ENCODE peak calls at places on chromosomes 11 and 22, in six cellular contexts. A is MV-4-11; O is activated effector memory CD4-positive, alpha-beta T cell treated with anti-CD3 and anti-CD28 coated beads, Interleukin-2, amount 50 U/mL, for 16 hours; T is stimulated activated CD8-positive, alpha-beta memory T cell treated with anti-CD3 and anti-CD28 coated beads, Interleukin-4, amount 100 ng/mL, for 48 hours; L is CD8-positive, alpha-beta memory T cell; N is CD4-positive, alpha-beta memory T cell. C is an unnamed sample.

GRCh38 chr22:42813501-42813900 is 43.6 kb downstream of the ARFGAP3 start:
- DNase-seq in A (no peak), O (no peak), T (no peak), L (no peak), N (no peak), C (no peak)

GRCh38 chr11:72792437-72793021 is 1.3 kb downstream of the STARD10 start:
- DNase-seq in A (no peak), O (no peak), T (no peak), L (no peak), N (no peak), C (no peak)

GRCh38 chr11:74310857-74311256 is 583 bp downstream of the P4HA3 start:
- DNase-seq in A (no peak), O (no peak), T (no peak), L (no peak), N (no peak), C (no peak)

GRCh38 chr11:127789887-127790286 is 789.3 kb upstream of the KIRREL3 start:
- DNase-seq in A (no peak), O (no peak), T (no peak), L (no peak), N (no peak), C (no peak)

GRCh38 chr11:116927163-116927772 is 89.8 kb upstream of the APOA1 start:
- DNase-seq in A (no peak), O (peak), T (peak), L (peak), N (peak), C (no peak)

GRCh38 chr11:18137186-18137800 is 4.9 kb downstream of the MRGPRX3 start:
- DNase-seq in A (no peak), O (no peak), T (no peak), L (no peak), N (no peak), C (no peak)

GRCh38 chr11:3796796-3797328 is 492 bp downstream of the NUP98 start:
- DNase-seq in A (no peak), O (no peak), T (no peak), L (no peak), N (no peak), C (no peak)

GRCh38 chr11:74024630-74025029 is 15.7 kb upstream of the UCP3 start:
- DNase-seq in A (peak), O (no peak), T (peak), L (no peak), N (no peak), C (no peak)

GRCh38 chr22:45612451-45612901 is 59.2 kb upstream of the ATXN10 start:
- DNase-seq in A (peak), O (peak), T (peak), L (no peak), N (no peak), C (no peak)

GRCh38 chr22:21947040-21948014 is 5.3 kb downstream of the PPM1F start:
- DNase-seq in A (peak), O (no peak), T (no peak), L (no peak), N (no peak), C (no peak)

GRCh38 chr11:62472063-62472884 is 53.4 kb downstream of the SCGB1A1 start:
- DNase-seq in A (peak), O (no peak), T (peak), L (no peak), N (no peak), C (no peak)

GRCh38 chr11:128734439-128735224 is 40.8 kb downstream of the FLI1 start:
- DNase-seq in A (peak), O (no peak), T (peak), L (no peak), N (no peak), C (no peak)

GRCh38 chr11:92960886-92961285 is 8.6 kb upstream of the MTNR1B start:
- DNase-seq in A (no peak), O (no peak), T (no peak), L (no peak), N (no peak), C (no peak)

GRCh38 chr11:131217313-131218297 is 152.8 kb upstream of the NTM start:
- DNase-seq in A (no peak), O (no peak), T (no peak), L (no peak), N (no peak), C (no peak)

GRCh38 chr22:33565580-33565995 is 354.7 kb downstream of the LARGE1 start:
- DNase-seq in A (no peak), O (no peak), T (no peak), L (no peak), N (no peak), C (no peak)

GRCh38 chr11:76184551-76184993 is 21.7 kb downstream of the WNT11 start:
- DNase-seq in A (no peak), O (no peak), T (no peak), L (no peak), N (no peak), C (no peak)

GRCh38 chr22:29369460-29369859 is 18.9 kb downstream of the AP1B1 start:
- DNase-seq in A (peak), O (no peak), T (no peak), L (no peak), N (no peak), C (peak)

GRCh38 chr11:93648168-93648567 is 13.3 kb upstream of the CEP295 start:
- DNase-seq in A (peak), O (no peak), T (no peak), L (no peak), N (no peak), C (no peak)

GRCh38 chr11:18001191-18001590 is 11.7 kb downstream of the SERGEF start:
- DNase-seq in A (no peak), O (no peak), T (no peak), L (no peak), N (no peak), C (no peak)

GRCh38 chr22:50665212-50665611 is 7.4 kb upstream of the SHANK3 start:
- DNase-seq in A (no peak), O (no peak), T (no peak), L (no peak), N (no peak), C (no peak)

GRCh38 chr22:31577711-31578110 is 81.4 kb downstream of the SFI1 start:
- DNase-seq in A (no peak), O (no peak), T (no peak), L (no peak), N (no peak), C (peak)

GRCh38 chr11:91926967-91927366 is 297.7 kb upstream of the FAT3 start:
- DNase-seq in A (no peak), O (no peak), T (no peak), L (no peak), N (no peak), C (no peak)

GRCh38 chr22:49692499-49693225 is 135.0 kb downstream of the BRD1 start:
- DNase-seq in A (no peak), O (peak), T (no peak), L (no peak), N (no peak), C (no peak)

GRCh38 chr22:47043835-47044721 is 281.6 kb downstream of the TBC1D22A start:
- DNase-seq in A (peak), O (no peak), T (no peak), L (no peak), N (no peak), C (no peak)

GRCh38 chr11:126352163-126352562 is 3.3 kb upstream of the ST3GAL4 start:
- DNase-seq in A (no peak), O (no peak), T (no peak), L (peak), N (no peak), C (no peak)

GRCh38 chr11:95067828-95068244 is 1.1 kb downstream of the SRSF8 start:
- DNase-seq in A (no peak), O (no peak), T (no peak), L (peak), N (no peak), C (no peak)

GRCh38 chr11:44268073-44268806 is 41.7 kb downstream of the ALX4 start:
- DNase-seq in A (peak), O (peak), T (no peak), L (no peak), N (no peak), C (no peak)

GRCh38 chr11:1486054-1486825 is at the start of gene MOB2:
- DNase-seq in A (no peak), O (no peak), T (no peak), L (peak), N (peak), C (no peak)

GRCh38 chr11:3014314-3014938 is 22.3 kb upstream of the NAP1L4 start:
- DNase-seq in A (peak), O (peak), T (peak), L (peak), N (peak), C (no peak)

GRCh38 chr22:29375436-29376076 is 12.8 kb downstream of the AP1B1 start:
- DNase-seq in A (peak), O (no peak), T (no peak), L (no peak), N (no peak), C (no peak)

GRCh38 chr22:46098525-46099475 is 51.5 kb upstream of the PPARA start:
- DNase-seq in A (no peak), O (no peak), T (no peak), L (no peak), N (no peak), C (no peak)

GRCh38 chr11:72935705-72936104 is 121.5 kb downstream of the ATG16L2 start:
- DNase-seq in A (peak), O (no peak), T (no peak), L (no peak), N (no peak), C (no peak)

GRCh38 chr11:123145220-123145619 is 49.8 kb downstream of the CLMP start:
- DNase-seq in A (peak), O (no peak), T (no peak), L (no peak), N (no peak), C (no peak)

GRCh38 chr22:21823740-21824438 is 43.6 kb downstream of the MAPK1 start:
- DNase-seq in A (no peak), O (no peak), T (no peak), L (no peak), N (no peak), C (no peak)

GRCh38 chr11:33668468-33668825 is 32.2 kb downstream of the C11orf91 start:
- DNase-seq in A (no peak), O (no peak), T (no peak), L (no peak), N (no peak), C (no peak)

GRCh38 chr11:100815787-100816330 is 128.8 kb downstream of the ARHGAP42 start:
- DNase-seq in A (no peak), O (no peak), T (no peak), L (no peak), N (no peak), C (no peak)

GRCh38 chr11:120546312-120547205 is 35.0 kb downstream of the GRIK4 start:
- DNase-seq in A (peak), O (no peak), T (no peak), L (no peak), N (no peak), C (peak)

GRCh38 chr11:70005107-70005818 is 72.9 kb upstream of the ANO1 start:
- DNase-seq in A (no peak), O (no peak), T (no peak), L (no peak), N (no peak), C (no peak)

GRCh38 chr11:65662247-65662801 is 392 bp downstream of the RELA start:
- DNase-seq in A (no peak), O (no peak), T (no peak), L (no peak), N (no peak), C (no peak)

C was measured in occipital lobe.